ENCODE peak calls at places on chromosome 12, in five cellular contexts. P, I, Q, G and F are unnamed samples.

GRCh38 chr12:93002278-93003054 is 73.4 kb upstream of the EEA1 start:
- DNase-seq in P (no peak), I (no peak), G (no peak), Q (peak; percentile 90), F (no peak)

GRCh38 chr12:14756331-14757143 is 46.7 kb downstream of the WBP11 start:
- DNase-seq in I (no peak), P (no peak), G (peak; percentile 27), Q (no peak), F (no peak)

GRCh38 chr12:74021937-74022336 is 515.7 kb upstream of the ATXN7L3B start:
- DNase-seq in P (peak; percentile 65), G (peak; percentile 55), I (peak; percentile 46), Q (peak; percentile 60), F (no peak)

GRCh38 chr12:95116773-95117172 is 43.4 kb upstream of the NR2C1 start:
- DNase-seq in G (no peak), P (no peak), I (no peak), Q (no peak), F (no peak)

GRCh38 chr12:83865431-83865830 is 1047.2 kb downstream of the SLC6A15 start:
- DNase-seq in I (peak; percentile 66), G (no peak), P (no peak), Q (no peak), F (no peak)

GRCh38 chr12:126547905-126548304 is 1482.7 kb downstream of the AACS start:
- DNase-seq in I (no peak), Q (peak; percentile 8), G (no peak), P (no peak), F (no peak)

GRCh38 chr12:124153396-124153795 is 141.5 kb upstream of the RFLNA start:
- DNase-seq in G (no peak), I (no peak), P (no peak), Q (no peak), F (no peak)

GRCh38 chr12:2084553-2085296 is 31.9 kb downstream of the CACNA1C start:
- DNase-seq in P (no peak), I (no peak), G (no peak), Q (peak; percentile 87), F (no peak)

GRCh38 chr12:124500232-124501079 is 67.0 kb downstream of the NCOR2 start:
- DNase-seq in Q (peak; percentile 39), P (no peak), I (no peak), G (no peak), F (no peak)

GRCh38 chr12:64390275-64390851 is at the start of gene C12orf56:
- DNase-seq in Q (no peak), P (no peak), G (no peak), I (no peak), F (no peak)

GRCh38 chr12:68800294-68800693 is 7.7 kb upstream of the MDM2 start:
- DNase-seq in P (no peak), I (peak; percentile 88), G (no peak), Q (no peak), F (no peak)

GRCh38 chr12:8692573-8692972 is 5.2 kb upstream of the RIMKLB start:
- DNase-seq in G (peak; percentile 33), P (no peak), I (peak; percentile 14), Q (peak; percentile 64), F (no peak)